ENCODE peak calls at places on chromosomes 5 and 9, in nine cellular contexts. One of them, this sample, is unnamed.

GRCh38 chr5:180026320-180026719 is 45.2 kb downstream of the RNF130 start:
- DNase-seq in left ventricle myocardium inferior: no peak
- DNase-seq in RPMI7951: peak
- DNase-seq in T-helper 1 cell: no peak
- DNase-seq in A172: peak
- DNase-seq in AG08396: no peak
- DNase-seq in frontal cortex: peak
- DNase-seq in psoas muscle: no peak
- DNase-seq in SJSA1: no peak
- DNase-seq in this sample: peak

GRCh38 chr9:65458992-65459391 is 174.0 kb upstream of the FOXD4L5 start:
- DNase-seq in A172: no peak
- DNase-seq in left ventricle myocardium inferior: no peak
- DNase-seq in SJSA1: no peak
- DNase-seq in AG08396: no peak
- DNase-seq in frontal cortex: no peak
- DNase-seq in RPMI7951: no peak
- DNase-seq in T-helper 1 cell: no peak
- DNase-seq in psoas muscle: no peak
- DNase-seq in this sample: no peak

GRCh38 chr9:124384849-124385248 is 30.4 kb downstream of the PSMB7 start:
- DNase-seq in A172: no peak
- DNase-seq in SJSA1: no peak
- DNase-seq in frontal cortex: no peak
- DNase-seq in psoas muscle: no peak
- DNase-seq in AG08396: no peak
- DNase-seq in T-helper 1 cell: no peak
- DNase-seq in left ventricle myocardium inferior: no peak
- DNase-seq in RPMI7951: no peak
- DNase-seq in this sample: no peak

GRCh38 chr9:87610200-87611155 is 112.8 kb downstream of the DAPK1 start:
- DNase-seq in T-helper 1 cell: no peak
- DNase-seq in psoas muscle: no peak
- DNase-seq in left ventricle myocardium inferior: no peak
- DNase-seq in SJSA1: no peak
- DNase-seq in A172: no peak
- DNase-seq in frontal cortex: no peak
- DNase-seq in AG08396: no peak
- DNase-seq in RPMI7951: no peak
- DNase-seq in this sample: no peak

GRCh38 chr5:154768207-154768606 is 13.0 kb downstream of the LARP1 start:
- DNase-seq in T-helper 1 cell: no peak
- DNase-seq in left ventricle myocardium inferior: no peak
- DNase-seq in psoas muscle: no peak
- DNase-seq in RPMI7951: no peak
- DNase-seq in frontal cortex: no peak
- DNase-seq in A172: no peak
- DNase-seq in AG08396: no peak
- DNase-seq in SJSA1: no peak
- DNase-seq in this sample: no peak

GRCh38 chr9:98315067-98315453 is 59.6 kb upstream of the TBC1D2 start:
- DNase-seq in AG08396: no peak
- DNase-seq in frontal cortex: no peak
- DNase-seq in RPMI7951: no peak
- DNase-seq in A172: no peak
- DNase-seq in T-helper 1 cell: no peak
- DNase-seq in left ventricle myocardium inferior: no peak
- DNase-seq in SJSA1: no peak
- DNase-seq in psoas muscle: no peak
- DNase-seq in this sample: no peak

GRCh38 chr5:20536813-20537212 is 548.8 kb upstream of the CDH18 start:
- DNase-seq in RPMI7951: no peak
- DNase-seq in frontal cortex: no peak
- DNase-seq in left ventricle myocardium inferior: no peak
- DNase-seq in T-helper 1 cell: no peak
- DNase-seq in A172: no peak
- DNase-seq in psoas muscle: no peak
- DNase-seq in SJSA1: no peak
- DNase-seq in AG08396: no peak
- DNase-seq in this sample: no peak

GRCh38 chr5:138952962-138953361 is 77.8 kb upstream of the LRRTM2 start:
- DNase-seq in AG08396: no peak
- DNase-seq in psoas muscle: no peak
- DNase-seq in A172: no peak
- DNase-seq in frontal cortex: no peak
- DNase-seq in T-helper 1 cell: no peak
- DNase-seq in SJSA1: no peak
- DNase-seq in RPMI7951: peak
- DNase-seq in left ventricle myocardium inferior: no peak
- DNase-seq in this sample: no peak

GRCh38 chr5:166845044-166845443 is 1446.4 kb upstream of the WWC1 start:
- DNase-seq in RPMI7951: peak
- DNase-seq in psoas muscle: no peak
- DNase-seq in SJSA1: no peak
- DNase-seq in frontal cortex: no peak
- DNase-seq in AG08396: no peak
- DNase-seq in A172: peak
- DNase-seq in left ventricle myocardium inferior: no peak
- DNase-seq in T-helper 1 cell: no peak
- DNase-seq in this sample: peak

GRCh38 chr9:98050351-98050750 is 6.2 kb upstream of the NANS start:
- DNase-seq in frontal cortex: no peak
- DNase-seq in AG08396: no peak
- DNase-seq in psoas muscle: no peak
- DNase-seq in A172: no peak
- DNase-seq in SJSA1: no peak
- DNase-seq in T-helper 1 cell: no peak
- DNase-seq in RPMI7951: no peak
- DNase-seq in left ventricle myocardium inferior: no peak
- DNase-seq in this sample: no peak

GRCh38 chr5:125203039-125203438 is 456.6 kb upstream of the ZNF608 start:
- DNase-seq in T-helper 1 cell: no peak
- DNase-seq in RPMI7951: no peak
- DNase-seq in SJSA1: no peak
- DNase-seq in left ventricle myocardium inferior: no peak
- DNase-seq in A172: no peak
- DNase-seq in psoas muscle: no peak
- DNase-seq in frontal cortex: no peak
- DNase-seq in AG08396: no peak
- DNase-seq in this sample: no peak

GRCh38 chr9:72489986-72490385 is 31.4 kb upstream of the TMC1 start:
- DNase-seq in AG08396: no peak
- DNase-seq in T-helper 1 cell: no peak
- DNase-seq in frontal cortex: no peak
- DNase-seq in psoas muscle: no peak
- DNase-seq in left ventricle myocardium inferior: no peak
- DNase-seq in A172: no peak
- DNase-seq in RPMI7951: no peak
- DNase-seq in SJSA1: no peak
- DNase-seq in this sample: no peak

GRCh38 chr9:2720179-2720654 is 2.9 kb downstream of the KCNV2 start:
- DNase-seq in SJSA1: no peak
- DNase-seq in psoas muscle: no peak
- DNase-seq in A172: no peak
- DNase-seq in left ventricle myocardium inferior: no peak
- DNase-seq in T-helper 1 cell: no peak
- DNase-seq in frontal cortex: no peak
- DNase-seq in AG08396: no peak
- DNase-seq in RPMI7951: no peak
- DNase-seq in this sample: no peak

GRCh38 chr5:135271533-135272310 is 127.3 kb downstream of the MACROH2A1 start:
- DNase-seq in AG08396: no peak
- DNase-seq in psoas muscle: no peak
- DNase-seq in A172: peak
- DNase-seq in T-helper 1 cell: no peak
- DNase-seq in RPMI7951: peak
- DNase-seq in SJSA1: no peak
- DNase-seq in frontal cortex: no peak
- DNase-seq in left ventricle myocardium inferior: no peak
- DNase-seq in this sample: no peak

GRCh38 chr9:82600536-82601271 is 462.2 kb downstream of the RASEF start:
- DNase-seq in AG08396: no peak
- DNase-seq in SJSA1: no peak
- DNase-seq in frontal cortex: no peak
- DNase-seq in A172: no peak
- DNase-seq in left ventricle myocardium inferior: no peak
- DNase-seq in RPMI7951: no peak
- DNase-seq in T-helper 1 cell: no peak
- DNase-seq in psoas muscle: no peak
- DNase-seq in this sample: no peak

GRCh38 chr5:151523335-151523734 is 67.8 kb downstream of the FAT2 start:
- DNase-seq in A172: peak
- DNase-seq in RPMI7951: peak
- DNase-seq in T-helper 1 cell: no peak
- DNase-seq in left ventricle myocardium inferior: no peak
- DNase-seq in psoas muscle: no peak
- DNase-seq in frontal cortex: peak
- DNase-seq in AG08396: peak
- DNase-seq in SJSA1: peak
- DNase-seq in this sample: peak

This sample was measured in T47D.